ENCODE peak calls at places on chromosomes 2 and 18, in six cellular contexts. One of them, this sample, is unnamed. For H3K4me1 and H3K9me3, the result is how much of the 10 kb centered on the place peaks cover.

GRCh38 chr18:46247938-46248337 is 143.8 kb downstream of the HAUS1 start:
- DNase-seq in hepatocyte: no peak
- DNase-seq in stomach: no peak
- DNase-seq in heart right ventricle: no peak
- DNase-seq in lower lobe of right lung: no peak
- DNase-seq in H1: no peak
- DNase-seq in this sample: no peak

GRCh38 chr18:8367217-8367988 is 241.8 kb upstream of the RAB12 start:
- DNase-seq in hepatocyte: peak
- DNase-seq in stomach: peak
- DNase-seq in heart right ventricle: peak
- DNase-seq in lower lobe of right lung: peak
- DNase-seq in H1: peak
- DNase-seq in this sample: no peak

GRCh38 chr2:83069724-83070123 is 1389.4 kb downstream of the SUCLG1 start:
- DNase-seq in hepatocyte: peak
- DNase-seq in stomach: no peak
- DNase-seq in heart right ventricle: no peak
- DNase-seq in lower lobe of right lung: no peak
- DNase-seq in H1: no peak
- DNase-seq in this sample: no peak

GRCh38 chr2:11688222-11689069 is 18.5 kb upstream of the NTSR2 start:
- DNase-seq in hepatocyte: peak
- DNase-seq in stomach: peak
- DNase-seq in heart right ventricle: peak
- DNase-seq in lower lobe of right lung: peak
- DNase-seq in H1: peak
- DNase-seq in this sample: peak

GRCh38 chr2:40348665-40349064 is 103.2 kb downstream of the SLC8A1 start:
- DNase-seq in hepatocyte: no peak
- DNase-seq in stomach: no peak
- DNase-seq in heart right ventricle: no peak
- DNase-seq in lower lobe of right lung: no peak
- DNase-seq in H1: no peak
- DNase-seq in this sample: no peak

GRCh38 chr2:158969717-158970521 is 1.5 kb downstream of the TANC1 start:
- DNase-seq in hepatocyte: peak
- DNase-seq in stomach: peak
- DNase-seq in heart right ventricle: peak
- DNase-seq in lower lobe of right lung: peak
- DNase-seq in H1: no peak
- DNase-seq in this sample: no peak

GRCh38 chr2:140502951-140503630 is 1627.7 kb downstream of the LRP1B start:
- DNase-seq in hepatocyte: no peak
- DNase-seq in stomach: no peak
- DNase-seq in heart right ventricle: no peak
- DNase-seq in lower lobe of right lung: no peak
- DNase-seq in H1: no peak
- DNase-seq in this sample: no peak

GRCh38 chr2:216735661-216736060 is 40.3 kb upstream of the IGFBP5 start:
- DNase-seq in hepatocyte: no peak
- DNase-seq in stomach: no peak
- DNase-seq in heart right ventricle: no peak
- DNase-seq in lower lobe of right lung: no peak
- DNase-seq in H1: no peak
- DNase-seq in this sample: no peak

GRCh38 chr2:208937521-208937920 is 486.3 kb upstream of the MAP2 start:
- DNase-seq in hepatocyte: no peak
- DNase-seq in stomach: no peak
- DNase-seq in heart right ventricle: no peak
- DNase-seq in lower lobe of right lung: no peak
- DNase-seq in H1: no peak
- DNase-seq in this sample: no peak

GRCh38 chr2:215961981-215962380 is 51.4 kb downstream of the MREG start:
- DNase-seq in hepatocyte: no peak
- DNase-seq in stomach: no peak
- DNase-seq in heart right ventricle: no peak
- DNase-seq in lower lobe of right lung: no peak
- DNase-seq in H1: no peak
- DNase-seq in this sample: no peak

GRCh38 chr2:54402350-54402749 is 53.8 kb upstream of the SPTBN1 start:
- DNase-seq in hepatocyte: peak
- DNase-seq in stomach: no peak
- DNase-seq in heart right ventricle: peak
- DNase-seq in lower lobe of right lung: no peak
- DNase-seq in H1: no peak
- DNase-seq in this sample: no peak

GRCh38 chr18:10726198-10727068 is 200.6 kb downstream of the NAPG start:
- DNase-seq in hepatocyte: no peak
- DNase-seq in stomach: no peak
- DNase-seq in heart right ventricle: no peak
- DNase-seq in lower lobe of right lung: no peak
- DNase-seq in H1: no peak
- DNase-seq in this sample: no peak

GRCh38 chr2:23137161-23137560 is 247.8 kb upstream of the KLHL29 start:
- DNase-seq in hepatocyte: no peak
- DNase-seq in stomach: no peak
- DNase-seq in heart right ventricle: no peak
- DNase-seq in lower lobe of right lung: no peak
- DNase-seq in H1: no peak
- DNase-seq in this sample: no peak

GRCh38 chr2:188957646-188958045 is 16.5 kb upstream of the COL3A1 start:
- DNase-seq in hepatocyte: no peak
- DNase-seq in stomach: no peak
- DNase-seq in heart right ventricle: no peak
- DNase-seq in lower lobe of right lung: no peak
- DNase-seq in H1: no peak
- DNase-seq in this sample: no peak

GRCh38 chr2:30321466-30321865 is 90.1 kb downstream of the LBH start:
- DNase-seq in hepatocyte: no peak
- DNase-seq in stomach: no peak
- DNase-seq in heart right ventricle: no peak
- DNase-seq in lower lobe of right lung: no peak
- DNase-seq in H1: no peak
- DNase-seq in this sample: no peak

GRCh38 chr18:12426924-12427323 is 19.2 kb downstream of the PRELID3A start:
- DNase-seq in hepatocyte: no peak
- DNase-seq in stomach: no peak
- DNase-seq in heart right ventricle: no peak
- DNase-seq in lower lobe of right lung: no peak
- DNase-seq in H1: no peak
- DNase-seq in this sample: no peak

GRCh38 chr18:45652703-45653490 is 37.6 kb downstream of the SLC14A2 start:
- DNase-seq in hepatocyte: no peak
- DNase-seq in stomach: no peak
- DNase-seq in heart right ventricle: no peak
- DNase-seq in lower lobe of right lung: no peak
- DNase-seq in H1: no peak
- DNase-seq in this sample: no peak

GRCh38 chr2:28399946-28400345 is 7.3 kb downstream of the FOSL2 start:
- DNase-seq in hepatocyte: no peak
- DNase-seq in stomach: no peak
- DNase-seq in heart right ventricle: no peak
- DNase-seq in lower lobe of right lung: no peak
- DNase-seq in H1: no peak
- DNase-seq in this sample: no peak

GRCh38 chr2:28399289-28399688 is 6.6 kb downstream of the FOSL2 start:
- DNase-seq in hepatocyte: no peak
- DNase-seq in stomach: no peak
- DNase-seq in heart right ventricle: no peak
- DNase-seq in lower lobe of right lung: no peak
- DNase-seq in H1: no peak
- DNase-seq in this sample: no peak

GRCh38 chr2:28401411-28401810 is 8.8 kb downstream of the FOSL2 start:
- DNase-seq in hepatocyte: no peak
- DNase-seq in stomach: no peak
- DNase-seq in heart right ventricle: no peak
- DNase-seq in lower lobe of right lung: no peak
- DNase-seq in H1: no peak
- DNase-seq in this sample: no peak

GRCh38 chr2:28400921-28401320 is 8.3 kb downstream of the FOSL2 start:
- DNase-seq in hepatocyte: no peak
- DNase-seq in stomach: no peak
- DNase-seq in heart right ventricle: no peak
- DNase-seq in lower lobe of right lung: no peak
- DNase-seq in H1: no peak
- DNase-seq in this sample: no peak

DNA sequence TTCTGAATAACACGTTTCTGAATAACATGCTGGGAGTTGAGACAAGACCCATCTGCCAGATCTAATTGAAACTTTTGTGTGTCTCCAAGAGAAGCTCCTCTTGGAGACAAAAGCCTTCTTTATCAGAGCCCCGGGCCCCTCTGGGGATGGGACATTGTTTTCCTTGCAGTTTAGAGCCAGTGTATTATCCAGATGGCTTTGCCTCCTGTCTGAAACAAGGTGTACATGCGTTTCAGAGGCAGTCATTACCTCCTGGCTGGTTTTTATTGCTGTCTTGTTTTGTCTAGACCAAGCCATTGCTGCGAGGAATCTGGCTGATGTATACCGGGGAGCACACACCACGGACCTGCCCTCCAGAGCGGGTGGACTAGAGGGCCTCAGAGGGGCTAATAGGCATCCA is 7.8 kb downstream of the FOSL2 start:
- DNase-seq in hepatocyte: no peak
- DNase-seq in stomach: no peak
- DNase-seq in heart right ventricle: no peak
- DNase-seq in lower lobe of right lung: no peak
- DNase-seq in H1: no peak
- DNase-seq in this sample: no peak
- H3K4me1 ChIP-seq in hepatocyte: under half
- H3K4me1 ChIP-seq in stomach: half or more
- H3K4me1 ChIP-seq in heart right ventricle: half or more
- H3K4me1 ChIP-seq in lower lobe of right lung: half or more
- H3K4me1 ChIP-seq in H1: under half
- H3K4me1 ChIP-seq in this sample: under half

GRCh38 chr18:75586576-75586975 is 159.1 kb upstream of the SMIM21 start:
- DNase-seq in hepatocyte: no peak
- DNase-seq in stomach: no peak
- DNase-seq in heart right ventricle: no peak
- DNase-seq in lower lobe of right lung: no peak
- DNase-seq in H1: no peak
- DNase-seq in this sample: no peak

GRCh38 chr18:75588412-75588811 is 160.9 kb upstream of the SMIM21 start:
- DNase-seq in hepatocyte: no peak
- DNase-seq in stomach: no peak
- DNase-seq in heart right ventricle: no peak
- DNase-seq in lower lobe of right lung: no peak
- DNase-seq in H1: no peak
- DNase-seq in this sample: no peak

GRCh38 chr18:75592527-75592926 is 165.0 kb upstream of the SMIM21 start:
- DNase-seq in hepatocyte: no peak
- DNase-seq in stomach: no peak
- DNase-seq in heart right ventricle: no peak
- DNase-seq in lower lobe of right lung: no peak
- DNase-seq in H1: no peak
- DNase-seq in this sample: no peak
- H3K9me3 ChIP-seq in hepatocyte: under half
- H3K9me3 ChIP-seq in stomach: under half
- H3K9me3 ChIP-seq in heart right ventricle: under half
- H3K9me3 ChIP-seq in lower lobe of right lung: under half
- H3K9me3 ChIP-seq in H1: under half
- H3K9me3 ChIP-seq in this sample: under half

DNA sequence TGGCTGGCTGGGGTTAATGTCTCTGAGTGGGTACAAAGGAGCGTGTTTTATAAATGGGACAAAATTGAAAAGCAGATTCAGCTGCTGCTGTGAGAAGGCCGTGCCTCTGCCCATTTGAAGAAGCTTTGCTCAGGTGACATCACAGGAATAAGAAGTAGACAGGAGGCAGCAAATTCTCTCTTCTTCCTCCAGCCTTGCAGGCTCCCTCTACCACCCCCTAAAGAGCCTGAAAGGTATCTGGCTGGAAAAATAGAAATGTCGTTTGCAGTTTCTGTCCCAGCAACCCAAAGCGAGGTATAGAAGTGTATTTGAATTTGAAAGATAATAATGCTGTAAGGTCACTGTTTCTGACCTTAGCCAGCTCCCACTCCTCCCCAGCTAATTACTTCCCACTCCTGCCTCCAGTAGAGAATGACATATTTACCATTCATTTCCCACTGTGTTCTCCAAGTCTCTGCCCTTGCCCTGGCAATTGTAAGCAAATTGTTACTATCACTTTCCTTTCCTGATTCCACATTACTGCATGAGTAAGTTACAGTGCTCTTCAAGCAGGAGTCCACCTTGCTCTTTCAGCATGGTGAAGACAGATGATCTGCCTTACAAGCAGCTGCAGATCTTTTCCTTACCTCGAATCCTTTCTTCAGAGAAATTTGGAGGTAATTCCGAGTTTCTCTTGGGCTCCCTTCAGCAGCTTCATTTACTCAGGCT is 56.7 kb upstream of the RASGRP3 start:
- DNase-seq in hepatocyte: no peak
- DNase-seq in stomach: no peak
- DNase-seq in heart right ventricle: no peak
- DNase-seq in lower lobe of right lung: no peak
- DNase-seq in H1: no peak
- DNase-seq in this sample: no peak
- H3K27ac ChIP-seq in hepatocyte: no peak
- H3K27ac ChIP-seq in stomach: no peak
- H3K27ac ChIP-seq in heart right ventricle: no peak
- H3K27ac ChIP-seq in lower lobe of right lung: no peak
- H3K27ac ChIP-seq in H1: no peak
- H3K27ac ChIP-seq in this sample: no peak

DNA sequence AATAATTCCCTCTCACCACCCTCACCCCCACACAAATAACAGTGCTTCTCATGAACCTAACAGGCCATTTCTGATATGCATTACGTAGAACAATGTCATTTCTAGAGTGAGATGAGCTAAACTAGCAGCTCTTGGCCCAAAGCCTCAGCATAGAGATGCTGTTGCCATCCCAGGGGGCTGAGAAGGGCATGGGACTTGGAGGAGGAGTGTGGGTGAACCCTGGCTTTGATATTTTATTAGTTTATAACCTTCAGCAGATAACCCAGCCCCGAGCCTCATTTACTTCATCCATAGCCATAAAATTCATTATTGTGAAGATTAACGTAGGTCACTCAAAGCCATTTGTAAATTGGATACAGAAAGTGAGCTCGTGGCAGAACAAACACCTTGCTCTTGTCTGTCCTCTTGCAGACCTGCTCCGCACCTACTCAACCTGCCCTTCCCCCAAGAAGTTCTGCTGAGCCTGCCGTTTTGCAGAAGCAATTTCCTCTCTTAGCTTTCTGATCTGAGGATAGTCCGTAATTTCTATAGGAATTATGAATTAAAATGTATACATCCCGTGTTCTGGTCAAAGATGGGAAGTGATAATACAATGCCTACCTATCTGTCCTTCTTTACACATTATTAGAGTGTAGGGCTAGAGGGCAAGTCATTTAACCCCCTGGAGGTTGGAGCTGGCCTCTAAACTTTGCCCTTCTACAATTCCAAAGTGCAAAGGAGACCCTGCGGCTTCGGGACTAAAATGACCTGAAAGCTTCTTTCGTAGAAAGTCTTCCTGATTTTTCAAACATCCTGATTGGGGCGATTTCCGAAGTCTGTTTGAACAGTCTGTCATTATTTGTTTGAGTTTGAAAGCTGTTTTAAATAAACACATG is 187.4 kb downstream of the BCL2 start:
- DNase-seq in hepatocyte: no peak
- DNase-seq in stomach: no peak
- DNase-seq in heart right ventricle: no peak
- DNase-seq in lower lobe of right lung: no peak
- DNase-seq in H1: no peak
- DNase-seq in this sample: no peak
- H3K4me1 ChIP-seq in hepatocyte: under half
- H3K4me1 ChIP-seq in stomach: under half
- H3K4me1 ChIP-seq in heart right ventricle: under half
- H3K4me1 ChIP-seq in lower lobe of right lung: under half
- H3K4me1 ChIP-seq in H1: under half
- H3K4me1 ChIP-seq in this sample: under half